ENCODE peak calls at places on chromosome 3, in four cellular contexts. M is ovary, N is Caco-2, A is neuronal stem cell. G is an unnamed sample.
A peak's percentile ranks its signal among the peaks of the same experiment; 100 is the strongest.

GRCh38 chr3:60609446-60609845 is 641.8 kb downstream of the FHIT start:
- DNase-seq in M (no peak), N (no peak), A (no peak), G (no peak)

GRCh38 chr3:88912294-88913014 is 195.0 kb upstream of the EPHA3 start:
- DNase-seq in M (no peak), N (no peak), A (peak; percentile 90), G (no peak)

GRCh38 chr3:28846948-28847527 is 433.8 kb upstream of the RBMS3 start:
- DNase-seq in M (no peak), N (no peak), A (no peak), G (no peak)

GRCh38 chr3:8868996-8869395 is 94.3 kb downstream of the RAD18 start:
- DNase-seq in M (no peak), N (no peak), A (no peak), G (no peak)

GRCh38 chr3:3081659-3082546 is 28.3 kb downstream of the IL5RA start:
- DNase-seq in M (no peak), N (no peak), A (no peak), G (no peak)

GRCh38 chr3:29203846-29204245 is 77.0 kb upstream of the RBMS3 start:
- DNase-seq in M (no peak), N (no peak), A (no peak), G (no peak)

GRCh38 chr3:72768976-72769375 is 79.3 kb downstream of the SHQ1 start:
- DNase-seq in M (no peak), N (no peak), A (no peak), G (no peak)

GRCh38 chr3:95177096-95177495 is 1114.2 kb downstream of the NSUN3 start:
- DNase-seq in M (no peak), N (no peak), A (no peak), G (no peak)

GRCh38 chr3:37742121-37742520 is 119.6 kb upstream of the CTDSPL start:
- DNase-seq in M (no peak), N (no peak), A (no peak), G (no peak)

GRCh38 chr3:104547040-104547439 is 819.7 kb upstream of the ALCAM start:
- DNase-seq in M (no peak), N (no peak), A (no peak), G (no peak)

GRCh38 chr3:104549099-104549714 is 817.5 kb upstream of the ALCAM start:
- DNase-seq in M (no peak), N (no peak), A (no peak), G (no peak)

GRCh38 chr3:104548401-104548800 is 818.3 kb upstream of the ALCAM start:
- DNase-seq in M (no peak), N (no peak), A (no peak), G (no peak)

DNA sequence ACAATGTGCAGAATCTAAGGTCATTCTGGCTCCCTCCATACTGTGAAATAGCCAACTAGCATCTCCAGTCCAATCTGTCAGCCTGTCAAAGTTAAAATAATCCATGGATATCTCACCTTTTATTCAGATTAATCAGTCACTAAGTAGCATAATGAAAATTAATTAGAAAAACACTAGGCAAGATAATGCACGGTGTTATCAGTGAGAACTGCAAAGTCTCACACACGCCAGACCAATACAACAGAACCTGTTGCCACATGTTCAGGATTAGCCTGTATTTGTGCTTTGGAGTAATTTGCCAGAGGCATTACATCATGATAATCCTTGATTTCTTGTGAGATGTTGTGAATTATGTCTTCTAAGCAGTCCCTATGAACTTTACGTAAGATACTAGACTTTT is 820.4 kb upstream of the ALCAM start:
- DNase-seq in M (no peak), N (no peak), A (no peak), G (no peak)
- H3K4me1 ChIP-seq in M (peaks cover 1% of the 10 kb centered on the region), N (no peaks in the 10 kb centered on the region), A (no peaks in the 10 kb centered on the region), G (no peaks in the 10 kb centered on the region)

GRCh38 chr3:71076361-71076997 is 507.0 kb downstream of the FOXP1 start:
- DNase-seq in M (no peak), N (no peak), A (no peak), G (no peak)
- H3K4me1 ChIP-seq in M (peaks cover 27% of the 10 kb centered on the region), N (peaks cover 24% of the 10 kb centered on the region), A (no peaks in the 10 kb centered on the region), G (peaks cover 4% of the 10 kb centered on the region)

GRCh38 chr3:45986303-45986982 is 9.2 kb downstream of the FYCO1 start:
- DNase-seq in M (no peak), N (peak; percentile 46), A (no peak), G (peak; percentile 42)
- H3K4me1 ChIP-seq in M (peaks cover 59% of the 10 kb centered on the region), N (peaks cover 28% of the 10 kb centered on the region), A (peaks cover 6% of the 10 kb centered on the region), G (peaks cover 55% of the 10 kb centered on the region)

GRCh38 chr3:123384256-123384655 is 64.6 kb downstream of the ADCY5 start:
- DNase-seq in M (peak; percentile 30), N (no peak), A (no peak), G (no peak)

GRCh38 chr3:123385499-123385898 is 63.4 kb downstream of the ADCY5 start:
- DNase-seq in M (peak; percentile 15), N (no peak), A (no peak), G (no peak)

GRCh38 chr3:123386477-123387040 is 62.3 kb downstream of the ADCY5 start:
- DNase-seq in M (peak; percentile 59), N (no peak), A (no peak), G (no peak)

GRCh38 chr3:123385981-123386380 is 62.9 kb downstream of the ADCY5 start:
- DNase-seq in M (peak; percentile 65), N (no peak), A (no peak), G (no peak)

DNA sequence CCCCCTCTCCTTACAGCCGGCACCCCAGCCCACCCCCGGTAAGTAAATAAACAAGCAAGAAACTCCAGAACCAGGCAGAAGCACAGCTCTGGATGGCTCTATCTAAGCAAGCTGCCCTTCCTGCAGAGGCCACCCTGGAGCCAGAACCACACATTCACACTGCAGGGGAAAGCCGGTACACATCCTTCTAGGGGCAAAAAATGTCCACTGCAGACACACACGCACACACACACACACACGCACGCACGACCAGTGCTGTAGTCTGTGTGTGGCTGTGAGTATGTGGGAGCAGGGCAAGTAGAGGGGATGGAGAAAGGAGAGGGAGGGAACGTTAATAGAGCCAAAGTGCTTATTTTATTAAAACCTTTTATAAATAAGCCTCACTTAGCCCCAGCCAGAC is 63.8 kb downstream of the ADCY5 start:
- DNase-seq in M (peak; percentile 64), N (peak; percentile 14), A (no peak), G (no peak)
- H3K4me1 ChIP-seq in M (peaks cover 43% of the 10 kb centered on the region), N (no peaks in the 10 kb centered on the region), A (peaks cover 6% of the 10 kb centered on the region), G (no peaks in the 10 kb centered on the region)

DNA sequence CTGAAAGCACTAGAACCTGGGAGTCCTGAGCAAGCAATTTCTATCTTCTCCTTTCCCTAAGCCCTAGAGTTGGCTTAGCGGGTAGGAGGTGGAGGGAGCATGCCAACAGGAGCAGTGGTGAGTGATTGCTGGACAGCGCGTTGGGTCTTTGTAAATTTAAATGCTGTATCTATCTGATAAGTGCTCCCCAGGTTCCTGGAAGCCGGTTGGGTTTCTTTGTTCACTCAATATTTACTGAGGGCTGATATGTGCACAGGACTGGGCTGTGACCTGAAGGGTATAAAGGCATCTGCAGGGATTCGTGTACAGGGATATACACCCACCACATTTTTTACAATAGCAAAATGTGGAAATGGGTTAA is 2.2 kb downstream of the PDIA5 start:
- DNase-seq in M (no peak), N (no peak), A (no peak), G (no peak)
- H3K4me1 ChIP-seq in M (peaks cover 26% of the 10 kb centered on the region), N (peaks cover 12% of the 10 kb centered on the region), A (peaks cover 10% of the 10 kb centered on the region), G (no peaks in the 10 kb centered on the region)

GRCh38 chr3:16070707-16071106 is 103.8 kb upstream of the GALNT15 start:
- DNase-seq in M (no peak), N (no peak), A (no peak), G (no peak)
- H3K4me1 ChIP-seq in M (peaks cover 9% of the 10 kb centered on the region), N (peaks cover 21% of the 10 kb centered on the region), A (no peaks in the 10 kb centered on the region), G (no peaks in the 10 kb centered on the region)

GRCh38 chr3:187185759-187186158 is 11.5 kb upstream of the RTP1 start:
- DNase-seq in M (no peak), N (no peak), A (no peak), G (no peak)
- H3K4me1 ChIP-seq in M (peaks cover 5% of the 10 kb centered on the region), N (peaks cover 27% of the 10 kb centered on the region), A (peaks cover 11% of the 10 kb centered on the region), G (peaks cover 11% of the 10 kb centered on the region)